ENCODE peak calls at places on chromosomes 3 and 15, in four cellular contexts. X is K562, G is WTC11, B is GM12878. S is an unnamed sample.

GRCh38 chr15:92163641-92164040 is 230.0 kb upstream of the ST8SIA2 start:
- DNase-seq in X (no peak), G (peak; percentile 23), B (no peak), S (no peak)

GRCh38 chr3:22366781-22367180 is 615.8 kb upstream of the ZNF385D start:
- DNase-seq in X (no peak), G (no peak), B (no peak), S (no peak)

GRCh38 chr3:43104039-43104438 is 1.8 kb downstream of the POMGNT2 start:
- DNase-seq in X (no peak), G (no peak), B (no peak), S (no peak)

GRCh38 chr15:51621917-51622268 is 678 bp downstream of the DMXL2 start:
- DNase-seq in X (no peak), G (peak; percentile 46), B (no peak), S (peak; percentile 7)

GRCh38 chr3:172904817-172905479 is 154.4 kb downstream of the ECT2 start:
- DNase-seq in X (no peak), G (no peak), B (no peak), S (no peak)

GRCh38 chr3:40829876-40830275 is 305.1 kb downstream of the ZNF621 start:
- DNase-seq in X (no peak), G (no peak), B (no peak), S (peak; percentile 68)

GRCh38 chr3:14798231-14798630 is 20.5 kb upstream of the FGD5 start:
- DNase-seq in X (no peak), G (no peak), B (no peak), S (no peak)

GRCh38 chr3:10234526-10235230 is 13.6 kb upstream of the TATDN2 start:
- DNase-seq in X (peak; percentile 94), G (peak; percentile 64), B (no peak), S (no peak)

GRCh38 chr3:47443611-47443995 is 32.1 kb downstream of the SCAP start:
- DNase-seq in X (peak; percentile 4), G (no peak), B (no peak), S (peak; percentile 87)

GRCh38 chr15:84570164-84570692 is 30.6 kb upstream of the ZSCAN2 start:
- DNase-seq in X (peak; percentile 64), G (peak; percentile 45), B (no peak), S (no peak)

GRCh38 chr3:159964166-159964973 is 24.3 kb upstream of the IL12A start:
- DNase-seq in X (no peak), G (no peak), B (peak; percentile 74), S (no peak)

GRCh38 chr15:100671858-100672543 is 69.6 kb downstream of the ASB7 start:
- DNase-seq in X (peak; percentile 63), G (peak; percentile 36), B (no peak), S (peak; percentile 33)

GRCh38 chr3:65996605-65997004 is 42.1 kb downstream of the MAGI1 start:
- DNase-seq in X (no peak), G (no peak), B (no peak), S (no peak)

GRCh38 chr3:134237454-134238145 is 13.1 kb downstream of the RYK start:
- DNase-seq in X (no peak), G (no peak), B (no peak), S (peak; percentile 27)

GRCh38 chr15:68279218-68279533 is 1.6 kb downstream of the FEM1B start:
- DNase-seq in X (no peak), G (no peak), B (no peak), S (no peak)

GRCh38 chr3:42653560-42654330 is at the start of gene ZBTB47:
- DNase-seq in X (peak; percentile 55), G (no peak), B (no peak), S (no peak)

GRCh38 chr3:169149349-169149890 is 514.1 kb downstream of the MECOM start:
- DNase-seq in X (peak; percentile 81), G (peak; percentile 89), B (peak; percentile 4), S (peak; percentile 45)

GRCh38 chr3:123090700-123091585 is 24.1 kb downstream of the PDIA5 start:
- DNase-seq in X (no peak), G (no peak), B (no peak), S (no peak)

GRCh38 chr15:40471105-40471777 is 457 bp downstream of the CHST14 start:
- DNase-seq in X (no peak), G (peak; percentile 42), B (no peak), S (no peak)

GRCh38 chr3:72346526-72346926 is 501.7 kb downstream of the SHQ1 start:
- DNase-seq in X (no peak), G (no peak), B (no peak), S (no peak)

GRCh38 chr3:159825216-159825854 is 163.3 kb upstream of the IL12A start:
- DNase-seq in X (no peak), G (no peak), B (no peak), S (no peak)

GRCh38 chr3:194871143-194871863 is 185.6 kb downstream of the FAM43A start:
- DNase-seq in X (no peak), G (peak; percentile 19), B (no peak), S (no peak)

GRCh38 chr3:101518421-101518871 is 5.4 kb upstream of the SENP7 start:
- DNase-seq in X (no peak), G (no peak), B (peak; percentile 92), S (peak; percentile 29)

GRCh38 chr3:63582943-63583500 is 69.5 kb upstream of the SNTN start:
- DNase-seq in X (no peak), G (no peak), B (no peak), S (peak; percentile 56)

GRCh38 chr3:187150186-187150585 is 10.9 kb upstream of the RPL39L start:
- DNase-seq in X (no peak), G (no peak), B (no peak), S (no peak)

GRCh38 chr3:126997455-126998038 is 14.6 kb downstream of the PLXNA1 start:
- DNase-seq in X (no peak), G (no peak), B (no peak), S (no peak)

GRCh38 chr3:59266551-59266950 is 216.7 kb upstream of the CFAP20DC start:
- DNase-seq in X (no peak), G (no peak), B (no peak), S (no peak)

GRCh38 chr3:194779729-194780224 is 94.1 kb downstream of the FAM43A start:
- DNase-seq in X (no peak), G (no peak), B (no peak), S (peak; percentile 56)

GRCh38 chr3:13590841-13591515 is 42.1 kb downstream of the FBLN2 start:
- DNase-seq in X (no peak), G (no peak), B (no peak), S (no peak)

GRCh38 chr3:13588221-13588701 is 39.3 kb downstream of the FBLN2 start:
- DNase-seq in X (no peak), G (peak; percentile 11), B (no peak), S (no peak)

GRCh38 chr3:13584901-13585300 is 36.0 kb downstream of the FBLN2 start:
- DNase-seq in X (no peak), G (peak; percentile 5), B (no peak), S (no peak)

GRCh38 chr3:13587442-13587841 is 38.5 kb downstream of the FBLN2 start:
- DNase-seq in X (no peak), G (peak; percentile 6), B (no peak), S (no peak)

GRCh38 chr3:13588971-13589370 is 40.0 kb downstream of the FBLN2 start:
- DNase-seq in X (no peak), G (peak; percentile 1), B (no peak), S (no peak)
- TF ChIP-seq CBFB in X (no peak), G (no peak), B (no peak), S (no peak)

GRCh38 chr3:46213201-46213600 is 5.1 kb upstream of the CCR1 start:
- DNase-seq in X (no peak), G (no peak), B (no peak), S (no peak)
- TF ChIP-seq CBFB in X (no peak), G (no peak), B (no peak), S (no peak)

GRCh38 chr3:30523366-30523765 is 83.0 kb upstream of the TGFBR2 start:
- DNase-seq in X (no peak), G (no peak), B (no peak), S (no peak)

GRCh38 chr3:30518201-30518864 is 88.1 kb upstream of the TGFBR2 start:
- DNase-seq in X (no peak), G (no peak), B (no peak), S (peak; percentile 68)

GRCh38 chr3:30521156-30521555 is 85.2 kb upstream of the TGFBR2 start:
- DNase-seq in X (no peak), G (no peak), B (no peak), S (no peak)

GRCh38 chr3:30518872-30519271 is 87.5 kb upstream of the TGFBR2 start:
- DNase-seq in X (no peak), G (no peak), B (no peak), S (no peak)

GRCh38 chr3:30520695-30521094 is 85.7 kb upstream of the TGFBR2 start:
- DNase-seq in X (no peak), G (no peak), B (no peak), S (no peak)
- TF ChIP-seq CBFB in X (no peak), G (no peak), B (no peak), S (no peak)

GRCh38 chr3:51559266-51559907 is 20.9 kb downstream of the RAD54L2 start:
- DNase-seq in X (no peak), G (no peak), B (no peak), S (no peak)

GRCh38 chr3:51559961-51560360 is 21.4 kb downstream of the RAD54L2 start:
- DNase-seq in X (no peak), G (no peak), B (no peak), S (no peak)

DNA sequence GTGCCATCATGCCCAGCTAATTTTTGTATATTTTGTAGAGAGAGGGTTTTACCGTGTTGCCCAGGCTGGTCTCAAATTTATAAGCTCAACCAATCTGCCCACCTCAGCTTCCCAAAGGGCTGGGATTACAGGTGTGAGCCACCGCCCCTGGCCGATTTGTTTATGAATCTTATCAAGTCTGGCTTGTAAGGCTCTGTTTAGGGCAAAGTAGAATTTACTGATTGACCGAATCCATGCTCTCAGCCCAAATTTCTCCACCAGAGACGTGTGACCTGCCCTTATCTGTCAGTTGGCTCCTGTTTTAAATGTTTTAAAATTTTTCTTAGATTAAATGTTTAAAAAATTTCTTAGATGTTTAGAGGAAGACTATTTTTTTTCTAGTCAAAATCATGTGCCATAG is 19.5 kb downstream of the RAD54L2 start:
- DNase-seq in X (no peak), G (no peak), B (no peak), S (no peak)
- TF ChIP-seq CBFB in X (no peak), G (no peak), B (no peak), S (no peak)